ENCODE peak calls at places on chromosomes 3 and 15, in eight cellular contexts. I is iPS DF 19.7; R is T-helper 9 cell; E is pons; M is stimulated activated CD4-positive, alpha-beta T cell treated with anti-CD3 and anti-CD28 coated beads, Interleukin-15, amount 100 ng/mL, for 1 hour; H is stomach; S is tibial nerve; L is transverse colon. V is an unnamed sample.

GRCh38 chr3:65479967-65480366 is 558.8 kb downstream of the MAGI1 start:
- DNase-seq in I (no peak), R (no peak), E (no peak), M (no peak), H (no peak), S (no peak), L (no peak), V (no peak)

GRCh38 chr15:84911879-84912660 is 27.6 kb downstream of the SLC28A1 start:
- DNase-seq in I (no peak), R (no peak), E (peak), M (no peak), H (peak), S (peak), L (peak), V (no peak)

GRCh38 chr3:69200384-69201068 is 78.1 kb upstream of the LMOD3 start:
- DNase-seq in I (no peak), R (peak), E (no peak), M (peak), H (peak), S (no peak), L (peak), V (no peak)

GRCh38 chr3:126013742-126014141 is 44.8 kb downstream of the ROPN1B start:
- DNase-seq in I (no peak), R (no peak), E (no peak), M (no peak), H (no peak), S (no peak), L (no peak), V (no peak)

GRCh38 chr15:55737373-55737772 is 5.6 kb downstream of the PRTG start:
- DNase-seq in I (no peak), R (no peak), E (no peak), M (no peak), H (no peak), S (no peak), L (no peak), V (no peak)

GRCh38 chr15:55774113-55774970 is 31.4 kb upstream of the PRTG start:
- DNase-seq in I (no peak), R (peak), E (peak), M (peak), H (peak), S (peak), L (peak), V (peak)

GRCh38 chr3:116423365-116423764 is 21.9 kb downstream of the LSAMP start:
- DNase-seq in I (no peak), R (no peak), E (peak), M (no peak), H (no peak), S (no peak), L (no peak), V (no peak)

GRCh38 chr3:119636891-119637611 is 23.3 kb downstream of the POPDC2 start:
- DNase-seq in I (no peak), R (no peak), E (no peak), M (no peak), H (no peak), S (no peak), L (no peak), V (no peak)

GRCh38 chr15:66765478-66766281 is 63.6 kb downstream of the SMAD6 start:
- DNase-seq in I (no peak), R (no peak), E (no peak), M (no peak), H (peak), S (no peak), L (peak), V (no peak)

GRCh38 chr3:151296226-151296625 is 17.9 kb upstream of the P2RY14 start:
- DNase-seq in I (no peak), R (no peak), E (no peak), M (no peak), H (no peak), S (no peak), L (no peak), V (no peak)

GRCh38 chr15:75669191-75669878 is 21.6 kb downstream of the SNX33 start:
- DNase-seq in I (no peak), R (no peak), E (no peak), M (no peak), H (peak), S (no peak), L (no peak), V (no peak)

GRCh38 chr15:97224191-97224641 is 736.3 kb upstream of the ARRDC4 start:
- DNase-seq in I (no peak), R (no peak), E (no peak), M (no peak), H (no peak), S (no peak), L (no peak), V (no peak)

GRCh38 chr15:25801586-25802284 is 61.4 kb downstream of the ATP10A start:
- DNase-seq in I (no peak), R (no peak), E (no peak), M (no peak), H (no peak), S (no peak), L (no peak), V (no peak)

GRCh38 chr15:52097176-52097575 is 15.4 kb downstream of the BCL2L10 start:
- DNase-seq in I (no peak), R (no peak), E (no peak), M (no peak), H (no peak), S (no peak), L (no peak), V (peak)

GRCh38 chr3:14256561-14257342 is 78.1 kb downstream of the LSM3 start:
- DNase-seq in I (no peak), R (no peak), E (peak), M (no peak), H (peak), S (no peak), L (peak), V (no peak)

GRCh38 chr3:140724856-140725812 is 47.3 kb downstream of the TRIM42 start:
- DNase-seq in I (no peak), R (no peak), E (no peak), M (no peak), H (no peak), S (no peak), L (no peak), V (no peak)

GRCh38 chr3:12962292-12962691 is 110.9 kb downstream of the IQSEC1 start:
- DNase-seq in I (no peak), R (no peak), E (no peak), M (no peak), H (no peak), S (no peak), L (no peak), V (no peak)

GRCh38 chr15:88742161-88742560 is 61.1 kb upstream of the ACAN start:
- DNase-seq in I (no peak), R (no peak), E (no peak), M (no peak), H (no peak), S (no peak), L (no peak), V (no peak)

GRCh38 chr15:71468715-71469114 is 341.6 kb upstream of the NR2E3 start:
- DNase-seq in I (no peak), R (no peak), E (no peak), M (no peak), H (no peak), S (no peak), L (no peak), V (no peak)

GRCh38 chr3:112629425-112629824 is 11.5 kb downstream of the CCDC80 start:
- DNase-seq in I (no peak), R (no peak), E (peak), M (no peak), H (no peak), S (peak), L (peak), V (no peak)

GRCh38 chr3:46162975-46163550 is 45.0 kb downstream of the CCR1 start:
- DNase-seq in I (no peak), R (no peak), E (no peak), M (no peak), H (no peak), S (no peak), L (no peak), V (peak)

GRCh38 chr15:77414781-77415442 is 5.0 kb downstream of the PEAK1 start:
- DNase-seq in I (no peak), R (no peak), E (no peak), M (no peak), H (no peak), S (no peak), L (no peak), V (no peak)